ENCODE peak calls at places on chromosomes 11 and 22, in five cellular contexts. L is SK-N-SH, X is K562, H is H1, P is GM12878. T is an unnamed sample.

GRCh38 chr22:30606455-30607299 is at the start of gene TCN2:
- DNase-seq in H (peak; percentile 61), P (no peak), X (peak; percentile 68), L (peak; percentile 80), T (peak; percentile 41)

GRCh38 chr11:2699185-2699530 is 636 bp downstream of the KCNQ1OT1 start:
- DNase-seq in P (no peak), H (no peak), L (peak; percentile 57), X (peak; percentile 36), T (no peak)

GRCh38 chr11:30225642-30226041 is 5.2 kb upstream of the FSHB start:
- DNase-seq in H (no peak), L (no peak), P (no peak), X (no peak), T (no peak)

GRCh38 chr11:86060544-86060943 is 8.3 kb downstream of the PICALM start:
- DNase-seq in P (no peak), X (no peak), H (no peak), L (no peak), T (no peak)

GRCh38 chr11:14626650-14627049 is 17.0 kb upstream of the PDE3B start:
- DNase-seq in H (no peak), X (no peak), P (no peak), L (no peak), T (no peak)

GRCh38 chr22:26914786-26915185 is 257.4 kb downstream of the MIAT start:
- DNase-seq in H (no peak), X (no peak), L (no peak), P (no peak), T (no peak)

GRCh38 chr11:35216962-35217667 is 78.1 kb downstream of the CD44 start:
- DNase-seq in L (no peak), X (no peak), P (no peak), H (no peak), T (peak; percentile 17)

GRCh38 chr11:78274739-78275138 is 86.0 kb downstream of the USP35 start:
- DNase-seq in L (no peak), P (no peak), X (no peak), H (no peak), T (peak; percentile 49)

GRCh38 chr22:31952459-31952858 is 8.1 kb downstream of the YWHAH start:
- DNase-seq in P (no peak), H (no peak), L (no peak), X (no peak), T (no peak)

GRCh38 chr11:96217206-96217605 is 125.8 kb downstream of the MAML2 start:
- DNase-seq in H (no peak), P (no peak), L (no peak), X (no peak), T (no peak)

GRCh38 chr11:101126551-101127347 is 2.9 kb downstream of the PGR start:
- DNase-seq in P (no peak), X (peak; percentile 38), L (no peak), H (peak; percentile 2), T (no peak)

GRCh38 chr11:19519344-19519743 is 193.3 kb upstream of the NAV2 start:
- DNase-seq in P (no peak), X (no peak), L (no peak), H (no peak), T (no peak)

GRCh38 chr22:41976070-41976901 is 7.0 kb downstream of the SEPTIN3 start:
- DNase-seq in X (no peak), L (peak; percentile 84), H (no peak), P (no peak), T (no peak)

GRCh38 chr11:12135185-12135584 is 24.8 kb downstream of the MICAL2 start:
- DNase-seq in H (no peak), P (no peak), X (no peak), L (no peak), T (no peak)

GRCh38 chr11:108654994-108655631 is 9.8 kb upstream of the DDX10 start:
- DNase-seq in P (no peak), L (peak; percentile 51), H (no peak), X (peak; percentile 64), T (peak; percentile 43)

GRCh38 chr11:127056338-127056971 is 55.9 kb upstream of the KIRREL3 start:
- DNase-seq in L (peak; percentile 29), P (no peak), H (no peak), X (peak; percentile 27), T (no peak)
- TF ChIP-seq RFX5 in L (no peak), P (no peak), H (no peak), X (no peak), T (no peak)

GRCh38 chr11:74278721-74279148 is 32.7 kb downstream of the P4HA3 start:
- DNase-seq in P (no peak), L (no peak), X (no peak), H (no peak), T (no peak)
- TF ChIP-seq TAF1 in P (no peak), L (no peak), X (no peak), H (no peak), T (no peak)

DNA sequence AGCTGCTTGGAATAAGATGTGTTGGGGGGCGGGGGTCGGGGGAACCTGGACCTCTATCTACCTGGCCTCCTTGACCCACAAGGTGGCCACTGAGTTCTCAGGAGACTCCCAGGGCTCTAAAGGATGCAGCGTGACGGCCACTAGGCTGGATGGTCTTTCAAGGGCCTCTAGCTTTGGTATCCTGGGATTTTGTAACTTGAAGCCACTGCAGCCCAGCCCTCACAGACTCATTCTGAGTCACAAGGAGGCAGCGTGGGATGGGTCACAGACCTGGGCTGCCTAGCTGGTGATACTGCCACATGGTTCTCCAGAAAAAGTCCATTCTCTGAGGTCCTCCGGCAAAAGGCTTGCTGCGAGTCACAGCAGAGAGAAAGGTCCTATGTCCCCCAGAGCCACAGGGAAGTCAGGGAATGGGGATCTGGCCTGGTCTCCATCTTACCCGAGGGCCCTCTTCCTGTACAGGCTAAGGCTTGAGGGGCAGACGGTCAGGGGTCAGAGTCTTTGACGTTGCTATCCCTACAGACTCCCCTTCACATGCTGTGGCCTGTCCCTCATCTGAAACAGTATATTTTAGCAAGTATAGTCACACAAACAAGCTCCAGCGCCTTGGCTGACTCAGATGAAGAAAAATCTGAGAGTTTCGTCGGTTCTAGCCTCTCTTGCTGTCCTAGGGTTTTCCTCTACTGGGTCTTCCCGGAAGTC is 52.4 kb downstream of the KCNC1 start:
- DNase-seq in P (no peak), L (no peak), H (no peak), X (no peak), T (no peak)
- TF ChIP-seq RFX5 in P (no peak), L (no peak), H (no peak), X (no peak), T (no peak)

DNA sequence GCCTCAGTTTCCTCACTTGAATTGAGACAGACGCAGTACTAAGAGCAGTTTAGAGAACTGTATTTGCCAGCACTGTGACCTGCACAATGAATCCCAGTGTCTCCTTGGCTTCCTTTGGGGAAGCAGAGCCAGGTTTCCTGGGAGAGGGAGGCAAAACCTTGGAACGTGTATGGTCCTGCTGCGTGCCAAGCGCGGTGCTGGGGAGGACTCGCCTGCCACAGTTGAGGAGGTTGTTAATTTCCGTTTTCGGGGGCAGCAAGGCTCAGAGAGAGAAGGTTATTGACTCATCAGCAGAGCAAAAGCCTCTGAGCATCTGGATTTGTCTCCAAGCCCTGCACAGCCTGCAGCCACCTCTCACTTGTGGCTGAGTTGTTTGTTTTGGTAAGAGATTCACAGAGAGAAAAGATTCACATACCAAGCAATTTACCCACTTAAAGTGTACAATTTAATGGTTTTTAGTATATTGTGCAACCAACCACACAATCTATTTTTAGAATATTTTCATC is 10.8 kb downstream of the SYT12 start:
- DNase-seq in H (no peak), X (no peak), L (no peak), P (no peak), T (no peak)
- TF ChIP-seq TAF1 in H (no peak), X (no peak), L (no peak), P (no peak), T (no peak)

GRCh38 chr11:81492923-81493445 is 1240.7 kb downstream of the FAM181B start:
- DNase-seq in L (no peak), P (no peak), X (no peak), H (no peak), T (no peak)

GRCh38 chr11:81494431-81494830 is 1239.2 kb downstream of the FAM181B start:
- DNase-seq in L (no peak), X (no peak), P (no peak), H (no peak), T (no peak)

GRCh38 chr11:81496566-81496965 is 1237.1 kb downstream of the FAM181B start:
- DNase-seq in H (no peak), X (no peak), L (no peak), P (no peak), T (no peak)

GRCh38 chr11:81495699-81496292 is 1237.9 kb downstream of the FAM181B start:
- DNase-seq in H (no peak), X (no peak), L (no peak), P (no peak), T (no peak)

GRCh38 chr11:81497202-81497804 is 1236.4 kb downstream of the FAM181B start:
- DNase-seq in P (no peak), H (no peak), X (peak; percentile 30), L (peak; percentile 15), T (peak; percentile 24)
- TF ChIP-seq RFX5 in P (no peak), H (no peak), X (no peak), L (no peak), T (no peak)

GRCh38 chr22:29299136-29299900 is 7.1 kb upstream of the GAS2L1 start:
- DNase-seq in L (no peak), P (no peak), H (no peak), X (no peak), T (no peak)
- TF ChIP-seq TAF1 in L (no peak), P (no peak), H (no peak), X (no peak), T (no peak)

DNA sequence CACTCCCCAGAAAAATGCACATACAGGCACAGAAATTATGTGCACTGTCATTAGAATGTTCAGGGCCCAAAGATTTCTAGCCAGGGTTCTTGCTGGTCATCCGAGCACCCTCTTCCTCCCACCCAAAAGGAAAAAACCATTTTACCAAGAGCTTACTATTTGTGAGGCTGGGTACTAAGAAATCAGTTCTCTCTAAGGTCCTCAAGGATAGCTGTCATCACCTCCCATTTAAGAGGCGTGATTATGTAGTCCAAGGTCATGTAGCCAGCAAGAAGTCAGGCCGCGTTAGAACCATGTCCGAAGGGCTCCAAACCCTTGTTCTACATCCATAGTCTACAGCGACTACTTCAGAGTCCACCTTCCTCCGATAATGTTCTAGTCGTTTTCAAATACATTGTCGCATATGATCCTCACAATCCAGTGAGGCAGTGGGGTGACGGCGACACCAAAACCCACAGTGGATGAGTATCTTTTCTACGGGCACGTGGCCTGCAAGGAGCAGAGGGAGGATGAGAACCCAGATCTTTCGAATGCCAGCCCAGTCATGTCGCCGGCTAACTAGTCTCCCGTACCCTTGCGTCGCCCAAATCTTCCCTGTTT is 634 bp downstream of the TIMM8B start:
- DNase-seq in L (peak; percentile 55), P (no peak), X (peak; percentile 60), H (no peak), T (no peak)
- TF ChIP-seq RFX5 in L (no peak), P (no peak), X (no peak), H (no peak), T (no peak)